ENCODE peak calls at places on chromosomes 3 and 15, in seven cellular contexts. F is mucosa of descending colon; E is stimulated activated naive CD8-positive, alpha-beta T cell treated with anti-CD3 and anti-CD28 coated beads, Interleukin-15, Interleukin-2, amounts not matched to agents 100 U/mL and 50 U/mL, for 24 hours; J is mammary epithelial cell; L is activated CD4-positive, alpha-beta T cell treated with anti-CD3 and anti-CD28 coated beads, Interleukin-2, amount 50 U/mL, for 24 hours; P is NCI-H1105; A is GM12864. X is an unnamed sample.

GRCh38 chr3:128283429-128283828 is 130.1 kb downstream of the EEFSEC start:
- DNase-seq in P (no peak), E (no peak), F (no peak), J (no peak), A (no peak), L (no peak), X (no peak)

GRCh38 chr15:60520825-60521368 is 42.0 kb upstream of the ICE2 start:
- DNase-seq in A (peak; percentile 65), E (peak; percentile 84), F (peak; percentile 72), J (peak; percentile 72), L (peak; percentile 72), P (peak; percentile 60), X (peak; percentile 56)

GRCh38 chr15:70880781-70881180 is 11.5 kb downstream of the THAP10 start:
- DNase-seq in F (no peak), E (no peak), L (no peak), A (no peak), J (no peak), P (no peak), X (no peak)

GRCh38 chr15:66670698-66671580 is 31.1 kb upstream of the SMAD6 start:
- DNase-seq in A (no peak), P (no peak), L (no peak), F (peak; percentile 89), J (peak; percentile 68), E (no peak), X (no peak)

GRCh38 chr15:39465843-39466242 is 115.0 kb upstream of the THBS1 start:
- DNase-seq in P (no peak), A (no peak), E (no peak), L (no peak), F (no peak), J (no peak), X (no peak)

GRCh38 chr3:69425249-69425648 is 39.4 kb upstream of the FRMD4B start:
- DNase-seq in L (peak; percentile 11), E (peak; percentile 22), A (no peak), P (no peak), F (no peak), J (peak; percentile 37), X (peak; percentile 36)

GRCh38 chr3:15261274-15261673 is 55.2 kb downstream of the CAPN7 start:
- DNase-seq in E (no peak), J (no peak), F (peak; percentile 54), A (no peak), P (no peak), L (no peak), X (no peak)

GRCh38 chr3:27584874-27585273 is 100.7 kb upstream of the SLC4A7 start:
- DNase-seq in A (no peak), P (no peak), J (no peak), L (no peak), E (no peak), F (no peak), X (no peak)

GRCh38 chr3:172981407-172981983 is 159.5 kb downstream of the SPATA16 start:
- DNase-seq in A (no peak), F (no peak), L (no peak), J (no peak), E (no peak), P (no peak), X (no peak)

GRCh38 chr3:135917076-135917475 is 48.5 kb upstream of the PPP2R3A start:
- DNase-seq in E (no peak), P (no peak), L (no peak), J (no peak), F (no peak), A (no peak), X (no peak)

GRCh38 chr15:64782751-64783150 is 7.4 kb upstream of the RBPMS2 start:
- DNase-seq in F (no peak), P (no peak), L (no peak), A (no peak), J (no peak), E (no peak), X (no peak)

GRCh38 chr3:13039286-13039896 is 33.8 kb downstream of the IQSEC1 start:
- DNase-seq in A (no peak), L (no peak), P (peak; percentile 54), J (no peak), E (no peak), F (no peak), X (no peak)

GRCh38 chr15:78625621-78626280 is 5.0 kb upstream of the CHRNA3 start:
- DNase-seq in J (no peak), A (no peak), F (no peak), E (no peak), P (peak; percentile 39), L (no peak), X (no peak)

GRCh38 chr3:4906107-4906621 is 73.1 kb upstream of the BHLHE40 start:
- DNase-seq in J (peak; percentile 98), F (no peak), A (no peak), P (peak; percentile 17), L (no peak), E (no peak), X (peak; percentile 22)

GRCh38 chr3:191235331-191236314 is 36.6 kb downstream of the OSTN start:
- DNase-seq in E (no peak), P (no peak), J (peak; percentile 9), F (no peak), L (no peak), A (peak; percentile 81), X (peak; percentile 32)

GRCh38 chr3:161291191-161291901 is 70.2 kb downstream of the NMD3 start:
- DNase-seq in P (peak; percentile 91), E (no peak), J (peak; percentile 85), F (no peak), A (no peak), L (no peak), X (no peak)

GRCh38 chr15:50260969-50261496 is 4.5 kb downstream of the HDC start:
- DNase-seq in F (no peak), J (no peak), L (no peak), A (no peak), E (no peak), P (no peak), X (no peak)

GRCh38 chr15:99315636-99316035 is 64.4 kb downstream of the LRRC28 start:
- DNase-seq in E (no peak), A (no peak), P (no peak), J (peak; percentile 40), L (no peak), F (no peak), X (no peak)

GRCh38 chr3:118468801-118469200 is 565.8 kb downstream of the IGSF11 start:
- DNase-seq in J (no peak), E (no peak), L (no peak), F (no peak), P (no peak), A (no peak), X (no peak)

GRCh38 chr15:95912280-95912625 is 418.2 kb upstream of the NR2F2 start:
- DNase-seq in F (no peak), A (no peak), P (no peak), L (no peak), J (no peak), E (no peak), X (no peak)

GRCh38 chr3:160097478-160097877 is 108.8 kb downstream of the IL12A start:
- DNase-seq in E (no peak), L (no peak), P (no peak), J (no peak), A (no peak), F (no peak), X (no peak)

GRCh38 chr3:129503387-129504010 is 24.9 kb upstream of the RHO start:
- DNase-seq in L (no peak), F (no peak), A (no peak), J (no peak), E (no peak), P (peak; percentile 83), X (peak; percentile 22)

GRCh38 chr3:40800343-40800742 is 275.6 kb downstream of the ZNF621 start:
- DNase-seq in L (no peak), J (peak; percentile 96), F (no peak), A (no peak), P (no peak), E (no peak), X (peak; percentile 89)

GRCh38 chr3:122727279-122727678 is 46.6 kb downstream of the PARP14 start:
- DNase-seq in P (no peak), J (no peak), F (no peak), A (no peak), L (no peak), E (no peak), X (no peak)

GRCh38 chr3:122343654-122344053 is 18.6 kb downstream of the CSTA start:
- DNase-seq in J (peak; percentile 68), A (no peak), F (no peak), L (no peak), E (no peak), P (no peak), X (no peak)

X was measured in mesenchymal stem cell.